ENCODE peak calls at places on chromosome 5, in seven cellular contexts. H is HCT116, V is SK-N-SH, N is HepG2, L is GM12878, O is GM23338, B is K562. F is an unnamed sample.

GRCh38 chr5:89388872-89389271 is 505.9 kb upstream of the MEF2C start:
- DNase-seq in O (no peak), N (no peak), H (no peak), B (no peak), L (no peak), V (no peak), F (no peak)

GRCh38 chr5:111790295-111790694 is 33.3 kb upstream of the NREP start:
- DNase-seq in L (no peak), N (no peak), O (no peak), H (no peak), V (no peak), B (no peak), F (no peak)

GRCh38 chr5:146718628-146719027 is 159.9 kb downstream of the PPP2R2B start:
- DNase-seq in L (no peak), N (no peak), V (no peak), H (no peak), O (no peak), B (no peak), F (no peak)

GRCh38 chr5:149423287-149424268 is 44.5 kb upstream of the IL17B start:
- DNase-seq in O (no peak), L (no peak), B (no peak), N (peak; percentile 47), H (no peak), V (peak; percentile 58), F (no peak)

GRCh38 chr5:16588434-16589214 is 28.2 kb downstream of the RETREG1 start:
- DNase-seq in L (no peak), O (no peak), N (peak; percentile 65), H (no peak), V (no peak), B (no peak), F (no peak)

GRCh38 chr5:4797445-4797844 is 342.7 kb upstream of the ADAMTS16 start:
- DNase-seq in N (no peak), H (no peak), V (no peak), B (no peak), O (peak; percentile 6), L (no peak), F (no peak)

GRCh38 chr5:110727025-110727314 is 499 bp upstream of the TMEM232 start:
- DNase-seq in O (peak; percentile 37), L (no peak), H (no peak), V (no peak), B (peak; percentile 22), N (peak; percentile 8), F (no peak)

GRCh38 chr5:15620501-15620900 is 120.5 kb downstream of the FBXL7 start:
- DNase-seq in O (no peak), H (no peak), V (no peak), B (no peak), L (no peak), N (no peak), F (no peak)

GRCh38 chr5:14695152-14695551 is 30.6 kb downstream of the OTULIN start:
- DNase-seq in V (no peak), H (no peak), N (no peak), O (no peak), B (no peak), L (no peak), F (no peak)

GRCh38 chr5:111299067-111299481 is 74.9 kb downstream of the CAMK4 start:
- DNase-seq in H (no peak), O (peak; percentile 56), B (no peak), L (no peak), N (peak; percentile 4), V (no peak), F (no peak)

GRCh38 chr5:111584651-111585050 is 72.3 kb upstream of the STARD4 start:
- DNase-seq in O (no peak), V (no peak), L (no peak), N (no peak), B (no peak), H (no peak), F (no peak)

GRCh38 chr5:132376694-132377641 is 7.5 kb downstream of the SLC22A5 start:
- DNase-seq in O (no peak), L (no peak), V (no peak), N (no peak), B (no peak), H (no peak), F (no peak)

GRCh38 chr5:16792278-16793275 is 143.5 kb downstream of the MYO10 start:
- DNase-seq in B (no peak), O (no peak), N (no peak), H (no peak), V (peak; percentile 68), L (no peak), F (no peak)

GRCh38 chr5:174300118-174300940 is 254.8 kb downstream of the NSG2 start:
- DNase-seq in H (no peak), L (peak; percentile 45), V (no peak), O (no peak), B (no peak), N (no peak), F (no peak)

GRCh38 chr5:68292316-68292715 is 76.8 kb downstream of the PIK3R1 start:
- DNase-seq in O (no peak), V (no peak), B (no peak), H (no peak), N (no peak), L (no peak), F (no peak)

GRCh38 chr5:43891112-43891511 is 288.1 kb downstream of the NNT start:
- DNase-seq in V (no peak), N (no peak), O (no peak), L (no peak), H (no peak), B (no peak), F (no peak)

DNA sequence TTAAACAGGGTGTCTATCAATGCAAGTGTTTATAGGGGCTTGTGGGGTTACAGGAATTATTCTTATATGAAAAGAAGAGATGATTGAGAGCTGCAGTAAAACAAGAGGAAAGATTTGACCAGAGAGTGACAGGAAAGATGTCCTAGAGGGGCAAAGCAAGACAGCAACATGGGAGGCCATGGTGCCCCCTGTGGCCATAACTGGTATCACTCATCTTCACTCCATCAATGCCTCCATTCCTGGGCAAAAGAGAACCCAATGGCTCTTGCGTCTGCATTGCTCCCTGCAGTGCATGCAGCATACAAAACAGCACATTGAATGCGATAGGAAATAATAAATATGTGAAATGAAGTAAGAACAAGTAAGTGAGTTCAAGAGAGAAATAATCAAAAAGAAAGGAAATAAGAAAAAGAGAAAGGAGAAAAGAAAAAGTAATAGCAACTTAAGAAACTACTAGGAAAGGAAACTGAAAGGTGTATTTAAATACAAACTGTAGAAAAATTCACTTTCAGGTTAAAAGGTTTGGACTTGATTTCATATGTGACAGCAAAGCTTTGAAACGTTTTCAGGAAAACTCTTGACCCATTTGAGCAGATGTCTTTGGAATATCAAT is 206.6 kb downstream of the SEMA5A start:
- DNase-seq in N (peak; percentile 3), O (peak; percentile 67), V (peak; percentile 12), L (no peak), B (peak; percentile 61), H (no peak), F (no peak)
- TF ChIP-seq REST in N (no peak), O (no peak), V (no peak), L (no peak), B (no peak), H (no peak), F (no peak)

GRCh38 chr5:153767221-153768218 is 271.2 kb downstream of the FAM114A2 start:
- DNase-seq in N (no peak), L (no peak), V (no peak), O (no peak), H (no peak), B (no peak), F (no peak)

GRCh38 chr5:153775923-153776322 is 262.8 kb downstream of the FAM114A2 start:
- DNase-seq in B (no peak), N (no peak), V (no peak), H (no peak), O (no peak), L (no peak), F (no peak)

DNA sequence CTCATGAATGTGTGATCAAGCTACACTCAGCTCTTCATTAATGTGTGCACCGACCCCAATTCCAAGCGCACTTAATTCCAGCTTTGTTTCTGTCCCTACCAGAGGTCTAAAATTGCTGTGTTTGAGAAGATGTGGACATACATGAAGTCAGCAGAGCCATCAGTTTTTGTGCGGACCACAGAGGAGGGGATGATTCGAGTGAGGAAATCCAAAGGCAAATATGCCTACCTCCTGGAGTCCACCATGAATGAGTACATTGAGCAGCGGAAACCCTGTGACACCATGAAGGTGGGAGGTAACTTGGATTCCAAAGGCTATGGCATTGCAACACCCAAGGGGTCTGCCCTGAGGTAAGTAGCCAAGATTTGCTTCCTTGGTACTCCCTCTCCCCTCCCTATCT is 268.6 kb downstream of the FAM114A2 start:
- DNase-seq in H (no peak), V (no peak), N (no peak), L (no peak), B (no peak), O (no peak), F (no peak)
- H3K36me3 ChIP-seq in H (no peaks in the 10 kb centered on the region), V (no peaks in the 10 kb centered on the region), N (no peaks in the 10 kb centered on the region), L (no peaks in the 10 kb centered on the region), B (no peaks in the 10 kb centered on the region), O (no peaks in the 10 kb centered on the region), F (no peaks in the 10 kb centered on the region)

DNA sequence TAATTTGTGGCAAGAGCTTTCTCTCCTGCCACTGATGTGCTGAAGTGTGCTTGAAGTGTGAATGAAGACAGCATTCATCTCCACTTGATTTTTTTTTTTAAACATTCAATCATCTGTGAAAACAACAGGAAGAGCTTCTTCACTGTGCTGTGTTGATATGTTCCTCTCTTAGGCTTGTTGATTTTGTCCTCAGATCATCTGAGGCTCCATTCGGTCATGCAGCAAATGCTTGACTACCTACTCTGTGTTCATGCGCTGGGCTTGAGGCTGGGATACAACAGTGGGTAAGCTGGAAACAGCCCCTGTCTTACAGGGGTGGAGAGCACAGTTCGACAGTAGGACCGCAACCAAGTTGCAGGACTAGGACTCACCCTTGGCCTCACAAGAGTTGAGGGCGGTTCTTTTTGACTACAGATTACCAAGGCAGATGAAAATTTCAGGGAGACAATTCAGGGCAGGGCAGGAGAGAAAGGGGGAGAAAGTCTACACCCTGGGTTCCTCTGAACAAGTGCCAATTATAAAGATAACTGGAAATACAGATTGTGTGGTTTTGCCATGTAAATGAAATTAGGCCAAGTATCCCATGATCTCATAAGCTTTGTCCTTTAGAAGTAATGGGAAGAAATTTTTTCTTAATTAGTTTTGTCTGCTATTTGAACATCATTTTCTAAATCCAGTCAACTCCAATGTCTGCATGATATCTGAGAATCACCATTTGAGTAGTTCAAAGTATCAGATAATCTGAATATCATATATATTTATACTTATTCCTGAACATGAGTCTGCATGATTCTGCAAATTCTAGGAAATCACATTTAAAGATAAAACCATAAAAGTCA is 31.0 kb upstream of the F2R start:
- DNase-seq in O (no peak), B (no peak), H (no peak), N (no peak), V (no peak), L (no peak), F (no peak)
- TF ChIP-seq REST in O (no peak), B (no peak), H (no peak), N (no peak), V (no peak), L (no peak), F (no peak)

DNA sequence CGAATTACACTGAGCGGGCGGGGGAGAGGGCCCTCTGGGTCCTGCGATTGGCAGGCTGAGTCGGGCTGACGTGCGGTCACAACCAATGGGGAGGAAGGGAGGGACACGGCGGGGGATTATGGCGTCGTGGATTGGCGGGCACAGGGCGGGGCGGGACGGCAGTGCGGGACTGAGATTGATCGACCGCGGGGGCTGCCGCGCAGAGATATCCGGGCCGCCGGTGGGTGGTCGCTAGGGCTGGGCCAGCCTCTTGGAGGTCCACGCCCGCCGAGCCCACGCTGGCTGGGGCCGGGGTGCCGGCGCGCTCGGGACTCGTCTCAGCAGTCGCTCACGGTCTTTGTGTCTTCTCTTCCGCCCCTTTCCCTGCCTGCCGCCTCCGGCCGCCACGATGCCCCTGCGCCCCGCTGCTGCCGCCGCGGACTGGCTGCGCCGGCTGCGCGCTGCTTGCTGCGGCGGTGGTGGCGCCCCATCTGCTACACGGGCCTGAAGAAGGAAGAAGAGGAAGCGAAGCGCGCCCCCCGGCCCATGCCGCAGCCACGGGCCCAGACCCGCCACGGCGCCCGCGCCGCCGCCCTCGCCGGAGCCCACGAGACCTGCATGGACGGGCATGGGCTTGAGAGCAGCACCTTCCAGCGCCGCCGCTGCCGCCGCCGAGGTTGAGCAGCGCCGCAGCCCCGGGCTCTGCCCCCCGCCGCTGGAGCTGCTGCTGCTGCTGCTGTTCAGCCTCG is at the start of gene RGMB:
- DNase-seq in N (peak; percentile 95), H (peak; percentile 98), O (peak; percentile 99), L (peak; percentile 85), B (no peak), V (peak; percentile 97), F (peak; percentile 94)
- H3K36me3 ChIP-seq in N (no peaks in the 10 kb centered on the region), H (no peaks in the 10 kb centered on the region), O (peaks cover 6% of the 10 kb centered on the region), L (no peaks in the 10 kb centered on the region), B (no peaks in the 10 kb centered on the region), V (peaks cover 54% of the 10 kb centered on the region), F (no peaks in the 10 kb centered on the region)

F was measured in Panc1.